ENCODE peak calls at places on chromosomes 4 and X, in ten cellular contexts. F is bronchial epithelial cell; C is lower leg skin; Y is GM04504; N is activated naive CD4-positive, alpha-beta T cell; G is left lung; U is heart right ventricle; I is RWPE1; D is NCI-H748 treated with DMSO at 0.1 percent for 48 hours; O is NCI-H446. T is an unnamed sample.

GRCh38 chr4:1362046-1362445 is 15.0 kb downstream of the UVSSA start:
- DNase-seq in F (no peak), C (no peak), Y (no peak), N (no peak), G (no peak), U (no peak), I (no peak), D (no peak), O (no peak), T (no peak)

GRCh38 chr4:122086338-122086737 is 65.8 kb upstream of the BLTP1 start:
- DNase-seq in F (no peak), C (no peak), Y (no peak), N (no peak), G (no peak), U (no peak), I (no peak), D (no peak), O (no peak), T (no peak)

GRCh38 chr4:31984872-31985271 is 1264.7 kb downstream of the PCDH7 start:
- DNase-seq in F (peak), C (no peak), Y (no peak), N (no peak), G (no peak), U (no peak), I (no peak), D (no peak), O (no peak), T (no peak)

GRCh38 chr4:133081246-133081645 is 67.8 kb upstream of the PCDH10 start:
- DNase-seq in F (no peak), C (no peak), Y (no peak), N (no peak), G (no peak), U (no peak), I (no peak), D (no peak), O (no peak), T (no peak)

GRCh38 chr4:150581206-150581605 is 745 bp upstream of the MAB21L2 start:
- DNase-seq in F (no peak), C (no peak), Y (no peak), N (no peak), G (no peak), U (no peak), I (no peak), D (no peak), O (no peak), T (no peak)

GRCh38 chr4:16120720-16121119 is 36.9 kb upstream of the PROM1 start:
- DNase-seq in F (no peak), C (no peak), Y (no peak), N (no peak), G (no peak), U (no peak), I (no peak), D (no peak), O (no peak), T (no peak)

GRCh38 chrX:132025085-132025484 is 2.0 kb downstream of the STK26 start:
- DNase-seq in F (no peak), C (no peak), Y (no peak), N (no peak), G (no peak), U (no peak), I (no peak), D (no peak), O (no peak), T (peak)

GRCh38 chr4:53558061-53558801 is 33.1 kb downstream of the LNX1 start:
- DNase-seq in F (peak), C (no peak), Y (no peak), N (no peak), G (no peak), U (no peak), I (peak), D (peak), O (peak), T (peak)

GRCh38 chr4:7034262-7035081 is 8.7 kb upstream of the TADA2B start:
- DNase-seq in F (peak), C (no peak), Y (peak), N (no peak), G (no peak), U (no peak), I (peak), D (no peak), O (no peak), T (peak)

GRCh38 chr4:88516746-88517145 is 6.8 kb downstream of the PYURF start:
- DNase-seq in F (no peak), C (no peak), Y (no peak), N (no peak), G (no peak), U (no peak), I (no peak), D (no peak), O (no peak), T (no peak)

GRCh38 chrX:6732101-6732500 is 197.2 kb upstream of the VCX3A start:
- DNase-seq in F (no peak), C (no peak), Y (no peak), N (no peak), G (no peak), U (no peak), I (no peak), D (no peak), O (no peak), T (no peak)

GRCh38 chr4:149164282-149164681 is 651.4 kb downstream of the IQCM start:
- DNase-seq in F (no peak), C (no peak), Y (peak), N (no peak), G (no peak), U (no peak), I (no peak), D (no peak), O (no peak), T (no peak)

GRCh38 chrX:119272882-119273806 is 37.1 kb downstream of the PGRMC1 start:
- DNase-seq in F (peak), C (no peak), Y (no peak), N (peak), G (peak), U (peak), I (peak), D (peak), O (no peak), T (no peak)

GRCh38 chrX:107748490-107748889 is 27.1 kb downstream of the TSC22D3 start:
- DNase-seq in F (no peak), C (no peak), Y (no peak), N (no peak), G (no peak), U (no peak), I (no peak), D (no peak), O (no peak), T (no peak)

GRCh38 chrX:93319604-93320003 is 353.8 kb downstream of the NAP1L3 start:
- DNase-seq in F (no peak), C (no peak), Y (no peak), N (no peak), G (no peak), U (no peak), I (no peak), D (no peak), O (no peak), T (no peak)

GRCh38 chrX:96004386-96004785 is 680.3 kb upstream of the DIAPH2 start:
- DNase-seq in F (peak), C (no peak), Y (no peak), N (no peak), G (no peak), U (no peak), I (peak), D (no peak), O (no peak), T (peak)

GRCh38 chrX:102067966-102068723 is 57.3 kb upstream of the TCEAL2 start:
- DNase-seq in F (peak), C (no peak), Y (peak), N (no peak), G (no peak), U (no peak), I (no peak), D (no peak), O (peak), T (peak)

GRCh38 chr4:120773641-120774040 is 148.9 kb downstream of the PRDM5 start:
- DNase-seq in F (no peak), C (no peak), Y (no peak), N (no peak), G (no peak), U (no peak), I (no peak), D (no peak), O (no peak), T (no peak)